ENCODE peak calls at places on chromosomes 16 and 17, in ten cellular contexts. K is left ventricle myocardium superior; Y is EL; I is H54; O is effector CD4-positive, alpha-beta T cell; R is left cardiac atrium; G is amniotic stem cell; H is NB4; D is NCI-H2081; Q is HEK293T. N is an unnamed sample.

GRCh38 chr16:89473136-89473712 is 17.1 kb downstream of the ANKRD11 start:
- DNase-seq in Y (no peak), Q (no peak), H (no peak), G (no peak), D (no peak), O (no peak), R (no peak), I (no peak), K (no peak), N (no peak)

GRCh38 chr16:2979669-2980226 is 498 bp downstream of the PKMYT1 start:
- DNase-seq in D (no peak), O (no peak), I (peak; percentile 36), Y (peak; percentile 45), R (no peak), K (no peak), H (peak; percentile 60), G (no peak), Q (peak; percentile 32), N (no peak)

GRCh38 chr17:79273660-79274059 is 199.0 kb downstream of the ENGASE start:
- DNase-seq in G (no peak), O (no peak), R (no peak), D (no peak), Q (no peak), Y (no peak), H (no peak), I (no peak), K (no peak), N (no peak)

GRCh38 chr17:27422601-27423000 is 33.6 kb upstream of the KSR1 start:
- DNase-seq in H (no peak), Q (no peak), O (no peak), K (no peak), G (no peak), D (no peak), I (no peak), R (no peak), Y (no peak), N (no peak)

GRCh38 chr16:11907160-11907970 is 8.4 kb downstream of the GSPT1 start:
- DNase-seq in O (no peak), D (peak; percentile 11), H (no peak), R (no peak), Y (no peak), K (no peak), I (no peak), G (no peak), Q (no peak), N (no peak)

GRCh38 chr17:869567-870530 is 87.7 kb downstream of the MRM3 start:
- DNase-seq in Q (no peak), D (no peak), K (peak; percentile 52), R (peak; percentile 54), Y (peak; percentile 88), O (no peak), G (no peak), H (peak; percentile 49), I (peak; percentile 47), N (no peak)

GRCh38 chr17:81074440-81074839 is 39.5 kb downstream of the BAIAP2 start:
- DNase-seq in R (no peak), I (no peak), K (no peak), H (no peak), Q (no peak), O (no peak), Y (no peak), D (no peak), G (no peak), N (no peak)

GRCh38 chr16:11356573-11357331 is 11.5 kb downstream of the RMI2 start:
- DNase-seq in I (peak; percentile 50), R (peak; percentile 74), K (peak; percentile 82), Y (peak; percentile 52), D (peak; percentile 28), H (peak; percentile 76), G (peak; percentile 40), O (peak; percentile 23), Q (peak; percentile 70), N (peak; percentile 26)

GRCh38 chr16:16071631-16072244 is 122.3 kb downstream of the ABCC1 start:
- DNase-seq in H (peak; percentile 41), D (no peak), I (no peak), Q (no peak), Y (peak; percentile 13), O (no peak), K (peak; percentile 59), R (no peak), G (no peak), N (no peak)

GRCh38 chr17:10126554-10127493 is 71.6 kb downstream of the GAS7 start:
- DNase-seq in I (no peak), Q (no peak), R (no peak), H (peak; percentile 87), D (no peak), Y (peak; percentile 39), O (no peak), G (no peak), K (peak; percentile 51), N (no peak)

GRCh38 chr16:81492965-81493754 is 48.6 kb downstream of the CMIP start:
- DNase-seq in D (peak; percentile 12), O (no peak), H (no peak), K (no peak), Q (no peak), I (no peak), R (no peak), Y (no peak), G (no peak), N (no peak)

GRCh38 chr17:20930065-20930760 is 112.6 kb downstream of the USP22 start:
- DNase-seq in O (no peak), G (no peak), K (no peak), Q (no peak), D (no peak), H (no peak), R (no peak), I (no peak), Y (peak; percentile 14), N (no peak)

GRCh38 chr17:31788956-31789355 is 70.1 kb downstream of the COPRS start:
- DNase-seq in G (no peak), R (no peak), K (no peak), D (no peak), Y (peak; percentile 71), H (no peak), O (no peak), I (no peak), Q (no peak), N (no peak)

GRCh38 chr17:47745037-47745380 is 12.0 kb downstream of the TBX21 start:
- DNase-seq in Q (no peak), I (no peak), R (no peak), H (no peak), G (no peak), K (no peak), Y (no peak), O (no peak), D (no peak), N (no peak)

GRCh38 chr17:31997005-31997404 is 10.2 kb upstream of the LRRC37B start:
- DNase-seq in G (no peak), I (no peak), Q (no peak), H (no peak), K (no peak), Y (no peak), D (no peak), O (no peak), R (no peak), N (no peak)

GRCh38 chr17:77745702-77746101 is 212.8 kb upstream of the TNRC6C start:
- DNase-seq in G (no peak), R (no peak), D (no peak), I (no peak), Q (no peak), O (no peak), K (no peak), Y (no peak), H (no peak), N (no peak)

N was measured in naive thymus-derived CD4-positive, alpha-beta T cell.